ENCODE peak calls at places on chromosomes 6 and 20, in five cellular contexts. I is occipital lobe, V is NCI-H2171, C is dorsolateral prefrontal cortex, L is left colon. F is an unnamed sample.

GRCh38 chr6:93786474-93787330 is 367.3 kb upstream of the EPHA7 start:
- DNase-seq in C (no peak), V (peak), L (no peak), I (no peak), F (no peak)

GRCh38 chr6:27156874-27157460 is 90.5 kb upstream of the PRSS16 start:
- DNase-seq in V (no peak), L (no peak), C (no peak), I (no peak), F (no peak)

GRCh38 chr20:2754426-2754825 is 46.0 kb downstream of the CPXM1 start:
- DNase-seq in I (no peak), C (no peak), L (no peak), V (no peak), F (no peak)

GRCh38 chr6:152848919-152849318 is 98.3 kb downstream of the VIP start:
- DNase-seq in I (no peak), L (no peak), C (no peak), V (no peak), F (no peak)

GRCh38 chr20:40339661-40340449 is 349.2 kb downstream of the MAFB start:
- DNase-seq in I (peak), V (no peak), L (peak), C (no peak), F (peak)

GRCh38 chr6:5085638-5086293 is 625 bp downstream of the PPP1R3G start:
- DNase-seq in C (no peak), I (no peak), L (peak), V (no peak), F (no peak)

GRCh38 chr20:23029324-23029723 is 5.8 kb upstream of the SSTR4 start:
- DNase-seq in I (no peak), L (no peak), V (no peak), C (no peak), F (peak)

GRCh38 chr6:99521557-99522286 is 6.5 kb upstream of the USP45 start:
- DNase-seq in C (no peak), L (no peak), V (no peak), I (no peak), F (no peak)

GRCh38 chr6:5091210-5091609 is 6.1 kb downstream of the PPP1R3G start:
- DNase-seq in I (no peak), V (no peak), L (no peak), C (no peak), F (no peak)

GRCh38 chr20:11569163-11569562 is 348.5 kb upstream of the BTBD3 start:
- DNase-seq in L (no peak), V (peak), I (no peak), C (no peak), F (no peak)

GRCh38 chr6:150294713-150295112 is 74.1 kb upstream of the IYD start:
- DNase-seq in L (no peak), V (no peak), C (no peak), I (no peak), F (no peak)

GRCh38 chr6:53714395-53714794 is 48.8 kb upstream of the KLHL31 start:
- DNase-seq in C (no peak), I (no peak), V (no peak), L (no peak), F (no peak)

GRCh38 chr20:58700121-58700780 is 7.7 kb downstream of the NPEPL1 start:
- DNase-seq in V (no peak), C (no peak), L (no peak), I (no peak), F (no peak)

GRCh38 chr20:49964964-49965780 is 17.6 kb upstream of the SNAI1 start:
- DNase-seq in L (no peak), C (no peak), V (no peak), I (no peak), F (no peak)

GRCh38 chr20:29689411-29690225 is 1567.8 kb upstream of the DEFB115 start:
- DNase-seq in L (no peak), V (peak), C (no peak), I (peak), F (peak)

GRCh38 chr6:29649701-29650673 is 6.9 kb upstream of the MOG start:
- DNase-seq in C (peak), V (peak), I (peak), L (peak), F (peak)

GRCh38 chr6:39899540-39900295 is 34.5 kb downstream of the MOCS1 start:
- DNase-seq in I (no peak), V (no peak), L (no peak), C (no peak), F (no peak)

GRCh38 chr6:130629640-130630039 is 197.6 kb upstream of the SMLR1 start:
- DNase-seq in V (no peak), I (no peak), L (no peak), C (no peak), F (no peak)

GRCh38 chr20:48164566-48165400 is 379.5 kb upstream of the SULF2 start:
- DNase-seq in L (no peak), C (no peak), V (no peak), I (no peak), F (no peak)

GRCh38 chr6:19210849-19211590 is 626.1 kb upstream of the ID4 start:
- DNase-seq in I (no peak), V (no peak), L (no peak), C (no peak), F (no peak)